ENCODE peak calls at places on chromosomes 16 and 17, in six cellular contexts. C, Z, M, R, P and D are unnamed samples.

GRCh38 chr16:82653550-82654511 is 27.1 kb downstream of the CDH13 start:
- DNase-seq in C (no peak), Z (no peak), M (no peak), R (no peak), P (no peak), D (no peak)

GRCh38 chr17:78903101-78903779 is at the start of gene CEP295NL:
- DNase-seq in C (no peak), Z (no peak), M (no peak), R (no peak), P (no peak), D (no peak)

GRCh38 chr16:15690296-15690695 is 40.3 kb downstream of the NDE1 start:
- DNase-seq in C (no peak), Z (no peak), M (no peak), R (no peak), P (no peak), D (no peak)

GRCh38 chr16:82259731-82260130 is 89.7 kb upstream of the MPHOSPH6 start:
- DNase-seq in C (no peak), Z (no peak), M (no peak), R (no peak), P (no peak), D (no peak)

GRCh38 chr16:23104032-23104955 is 45.0 kb downstream of the USP31 start:
- DNase-seq in C (no peak), Z (no peak), M (no peak), R (no peak), P (no peak), D (no peak)

GRCh38 chr16:87451563-87452210 is 41.1 kb downstream of the ZCCHC14 start:
- DNase-seq in C (no peak), Z (no peak), M (no peak), R (no peak), P (no peak), D (no peak)

GRCh38 chr16:54846761-54847160 is 83.9 kb upstream of the IRX5 start:
- DNase-seq in C (no peak), Z (no peak), M (no peak), R (no peak), P (no peak), D (no peak)

GRCh38 chr17:33302394-33302793 is 9.3 kb upstream of the ASIC2 start:
- DNase-seq in C (no peak), Z (no peak), M (no peak), R (no peak), P (no peak), D (no peak)

GRCh38 chr16:88771294-88771772 is 13.7 kb downstream of the PIEZO1 start:
- DNase-seq in C (no peak), Z (no peak), M (no peak), R (no peak), P (no peak), D (no peak)
- TF ChIP-seq POLR2A in C (no peak), Z (no peak), M (no peak), R (no peak), P (no peak), D (no peak)

GRCh38 chr17:64780096-64781012 is 118.2 kb upstream of the SMURF2 start:
- DNase-seq in C (no peak), Z (peak; percentile 38), M (peak; percentile 85), R (no peak), P (no peak), D (no peak)
- TF ChIP-seq POLR2A in C (no peak), Z (no peak), M (no peak), R (no peak), P (no peak), D (peak; percentile 50)

GRCh38 chr17:37743612-37743874 is 1.3 kb downstream of the HNF1B start:
- DNase-seq in C (no peak), Z (no peak), M (no peak), R (no peak), P (no peak), D (no peak)

GRCh38 chr17:37744961-37745800 is at the start of gene HNF1B:
- DNase-seq in C (no peak), Z (no peak), M (no peak), R (no peak), P (no peak), D (no peak)

GRCh38 chr17:37742762-37743611 is 1.9 kb downstream of the HNF1B start:
- DNase-seq in C (no peak), Z (no peak), M (no peak), R (no peak), P (no peak), D (no peak)

GRCh38 chr17:37744633-37744927 is 279 bp downstream of the HNF1B start:
- DNase-seq in C (no peak), Z (no peak), M (no peak), R (no peak), P (no peak), D (no peak)

DNA sequence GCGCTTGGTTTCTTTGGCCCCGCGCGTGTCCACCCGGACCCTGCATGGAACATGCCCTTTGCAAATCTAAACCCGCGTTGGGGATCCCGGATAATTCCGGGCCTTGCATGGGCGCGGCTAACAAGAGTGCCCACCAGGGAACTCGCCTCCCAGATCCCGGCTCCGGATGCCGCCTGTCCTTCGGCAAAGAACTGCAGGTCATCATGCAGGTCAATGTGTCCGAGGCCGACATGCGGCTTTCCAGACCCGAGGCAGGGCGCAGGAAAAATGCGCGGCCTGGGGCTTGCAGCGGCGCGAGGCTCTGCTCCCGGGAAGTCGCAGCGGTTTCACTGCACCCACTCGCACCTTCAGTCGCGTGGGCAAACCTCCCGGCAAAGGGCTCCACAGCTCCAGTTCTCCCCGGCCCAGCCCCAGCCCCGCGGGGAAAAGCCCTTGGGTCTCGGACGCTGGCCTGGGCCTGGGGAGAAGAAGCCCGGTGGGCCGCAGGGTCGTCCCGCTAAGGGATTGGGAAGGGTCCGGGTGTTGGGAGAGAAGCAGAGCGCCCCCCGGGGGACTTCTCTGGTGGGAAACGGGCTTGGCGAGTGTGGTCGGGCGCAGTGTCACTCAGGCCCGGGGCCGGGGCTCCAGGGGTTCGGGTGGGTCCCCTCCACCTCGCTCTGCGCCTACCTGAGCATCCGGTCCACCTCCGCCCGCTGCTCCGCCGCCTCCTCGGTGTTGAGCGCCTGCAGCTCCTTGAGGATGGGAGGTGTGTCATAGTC is 805 bp downstream of the HNF1B start:
- DNase-seq in C (no peak), Z (no peak), M (no peak), R (no peak), P (no peak), D (no peak)
- TF ChIP-seq POLR2A in C (no peak), Z (no peak), M (no peak), R (no peak), P (no peak), D (no peak)

GRCh38 chr17:45948881-45949624 is 50.0 kb upstream of the STH start:
- DNase-seq in C (peak; percentile 33), Z (peak; percentile 74), M (peak; percentile 89), R (peak; percentile 49), P (peak; percentile 54), D (no peak)
- TF ChIP-seq POLR2A in C (no peak), Z (no peak), M (no peak), R (no peak), P (no peak), D (no peak)

GRCh38 chr16:31138621-31139578 is 3.4 kb upstream of the PRSS8 start:
- DNase-seq in C (no peak), Z (no peak), M (no peak), R (peak; percentile 20), P (peak; percentile 53), D (no peak)
- TF ChIP-seq POLR2A in C (no peak), Z (no peak), M (no peak), R (no peak), P (no peak), D (no peak)

GRCh38 chr16:2517954-2518605 is 2.1 kb upstream of the AMDHD2 start:
- DNase-seq in C (no peak), Z (no peak), M (no peak), R (peak; percentile 10), P (no peak), D (no peak)

GRCh38 chr16:2514333-2515179 is 804 bp downstream of the ATP6V0C start:
- DNase-seq in C (no peak), Z (no peak), M (peak; percentile 80), R (no peak), P (no peak), D (no peak)

GRCh38 chr16:2515180-2515803 is 1.5 kb downstream of the ATP6V0C start:
- DNase-seq in C (no peak), Z (peak; percentile 19), M (peak; percentile 81), R (no peak), P (no peak), D (no peak)

GRCh38 chr16:2518823-2519710 is 1.1 kb upstream of the AMDHD2 start:
- DNase-seq in C (no peak), Z (peak; percentile 21), M (peak; percentile 80), R (peak; percentile 42), P (peak; percentile 57), D (no peak)

DNA sequence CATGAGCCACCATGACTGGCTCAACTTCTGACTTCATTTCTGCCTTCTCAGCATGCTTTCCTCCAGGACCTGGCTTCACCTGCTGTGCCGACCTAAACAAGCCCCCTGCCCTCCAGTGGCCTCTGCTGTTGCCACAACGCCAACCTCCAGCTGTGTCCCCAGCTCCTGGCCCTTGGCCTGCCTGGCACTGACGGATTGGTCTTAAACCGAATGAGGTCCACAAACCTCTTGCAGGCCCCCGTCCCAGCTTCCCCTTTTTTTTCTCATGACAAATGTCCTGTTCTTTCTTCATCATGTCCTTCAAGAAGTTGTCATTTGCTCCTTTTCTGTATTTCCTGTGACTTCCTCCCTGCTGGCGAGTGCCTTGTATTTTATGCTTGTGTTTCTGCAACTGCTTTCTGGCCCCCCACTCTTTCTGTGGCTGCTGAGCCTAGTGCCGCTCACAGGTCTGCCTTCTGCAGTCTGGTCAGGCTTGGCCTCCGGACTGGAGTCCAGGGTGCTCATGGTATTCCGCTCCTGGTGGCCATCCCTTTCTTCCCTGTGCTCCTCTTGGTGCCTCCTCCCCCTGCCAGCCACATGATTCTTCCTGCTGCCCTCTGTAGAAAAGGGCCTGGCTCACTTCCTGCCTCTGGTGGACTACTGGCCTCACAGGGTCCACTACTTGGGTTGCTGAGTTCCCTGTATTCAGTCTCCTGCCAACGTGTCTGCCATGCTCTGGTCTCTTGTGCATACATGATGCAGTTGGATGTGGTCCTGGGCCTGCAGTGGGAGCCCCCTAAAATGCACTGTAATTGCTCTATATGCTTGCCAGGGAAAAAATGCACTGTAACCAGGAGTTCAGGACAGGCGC is 2.9 kb downstream of the ATP6V0C start:
- DNase-seq in C (no peak), Z (peak; percentile 25), M (peak; percentile 82), R (no peak), P (no peak), D (no peak)
- TF ChIP-seq POLR2A in C (no peak), Z (no peak), M (no peak), R (no peak), P (no peak), D (peak; percentile 6)

GRCh38 chr16:68737046-68737729 is at the start of gene CDH1:
- DNase-seq in C (no peak), Z (no peak), M (peak; percentile 90), R (peak; percentile 22), P (no peak), D (no peak)
- TF ChIP-seq POLR2A in C (no peak), Z (no peak), M (no peak), R (no peak), P (no peak), D (no peak)

DNA sequence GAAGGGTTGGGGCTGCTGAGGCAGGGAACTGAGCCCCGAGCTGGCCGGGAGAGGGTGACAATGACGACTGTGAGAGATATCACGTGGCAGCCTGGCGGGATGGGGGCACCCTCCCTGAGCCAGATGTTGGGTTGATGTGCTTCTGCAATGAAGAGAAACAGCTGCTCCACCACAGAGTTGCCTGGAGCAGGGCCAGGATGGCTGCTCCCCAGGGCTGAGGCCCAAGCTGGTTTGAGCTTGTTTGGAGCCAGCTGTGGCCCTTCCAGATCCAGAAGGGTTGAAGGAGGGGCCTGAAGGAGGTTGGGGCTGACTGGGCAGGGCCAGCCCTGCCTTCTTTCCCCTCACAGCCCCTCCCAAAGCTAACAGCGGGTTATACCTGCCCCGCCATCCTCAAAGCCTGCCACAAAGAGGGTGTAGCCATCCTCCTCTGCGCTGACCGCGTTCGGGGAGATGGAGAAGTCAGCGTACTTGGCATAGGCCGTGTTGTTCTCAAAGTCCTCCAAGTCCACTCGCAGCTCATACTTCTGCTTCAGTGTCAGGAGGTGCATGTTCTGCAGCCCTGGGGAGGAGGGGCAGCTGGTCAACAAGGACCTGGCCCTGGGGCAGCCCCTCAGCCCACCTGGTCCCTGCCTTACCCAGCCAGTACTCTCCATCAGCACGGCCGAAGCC is 2.1 kb downstream of the MFAP4 start:
- DNase-seq in C (peak; percentile 94), Z (peak; percentile 78), M (peak; percentile 95), R (peak; percentile 97), P (peak; percentile 91), D (no peak)
- TF ChIP-seq POLR2A in C (no peak), Z (no peak), M (no peak), R (no peak), P (no peak), D (peak; percentile 56)